ENCODE peak calls at places on chromosome 4, in six cellular contexts. One of them, this sample, is unnamed.

GRCh38 chr4:42281324-42282020 is 115.8 kb upstream of the SHISA3 start:
- DNase-seq in activated B cell treated with CpG ODN at 0.5 μM for 24 hours: no peak
- DNase-seq in brain microvascular endothelial cell: no peak
- DNase-seq in gastrocnemius medialis: no peak
- DNase-seq in fibroblast of villous mesenchyme: no peak
- DNase-seq in suprapubic skin: no peak
- DNase-seq in this sample: no peak

GRCh38 chr4:25351777-25352421 is 25.2 kb upstream of the ANAPC4 start:
- DNase-seq in activated B cell treated with CpG ODN at 0.5 μM for 24 hours: no peak
- DNase-seq in brain microvascular endothelial cell: peak
- DNase-seq in gastrocnemius medialis: no peak
- DNase-seq in fibroblast of villous mesenchyme: peak
- DNase-seq in suprapubic skin: no peak
- DNase-seq in this sample: no peak

GRCh38 chr4:102501176-102501634 is at the start of gene NFKB1:
- DNase-seq in activated B cell treated with CpG ODN at 0.5 μM for 24 hours: peak
- DNase-seq in brain microvascular endothelial cell: peak
- DNase-seq in gastrocnemius medialis: peak
- DNase-seq in fibroblast of villous mesenchyme: peak
- DNase-seq in suprapubic skin: peak
- DNase-seq in this sample: no peak

GRCh38 chr4:138182838-138183426 is 59.2 kb downstream of the SLC7A11 start:
- DNase-seq in activated B cell treated with CpG ODN at 0.5 μM for 24 hours: no peak
- DNase-seq in brain microvascular endothelial cell: peak
- DNase-seq in gastrocnemius medialis: no peak
- DNase-seq in fibroblast of villous mesenchyme: peak
- DNase-seq in suprapubic skin: no peak
- DNase-seq in this sample: no peak

GRCh38 chr4:128757712-128758111 is 51.8 kb upstream of the JADE1 start:
- DNase-seq in activated B cell treated with CpG ODN at 0.5 μM for 24 hours: no peak
- DNase-seq in brain microvascular endothelial cell: no peak
- DNase-seq in gastrocnemius medialis: peak
- DNase-seq in fibroblast of villous mesenchyme: peak
- DNase-seq in suprapubic skin: no peak
- DNase-seq in this sample: no peak

GRCh38 chr4:101304916-101305315 is 42.4 kb downstream of the PPP3CA start:
- DNase-seq in activated B cell treated with CpG ODN at 0.5 μM for 24 hours: no peak
- DNase-seq in brain microvascular endothelial cell: peak
- DNase-seq in gastrocnemius medialis: no peak
- DNase-seq in fibroblast of villous mesenchyme: peak
- DNase-seq in suprapubic skin: no peak
- DNase-seq in this sample: no peak

GRCh38 chr4:113278324-113278934 is 229.0 kb downstream of the ANK2 start:
- DNase-seq in activated B cell treated with CpG ODN at 0.5 μM for 24 hours: no peak
- DNase-seq in brain microvascular endothelial cell: peak
- DNase-seq in gastrocnemius medialis: peak
- DNase-seq in fibroblast of villous mesenchyme: peak
- DNase-seq in suprapubic skin: peak
- DNase-seq in this sample: peak

GRCh38 chr4:186932631-186933150 is 209.0 kb upstream of the FAT1 start:
- DNase-seq in activated B cell treated with CpG ODN at 0.5 μM for 24 hours: no peak
- DNase-seq in brain microvascular endothelial cell: peak
- DNase-seq in gastrocnemius medialis: no peak
- DNase-seq in fibroblast of villous mesenchyme: peak
- DNase-seq in suprapubic skin: no peak
- DNase-seq in this sample: no peak

GRCh38 chr4:136036744-136037143 is 1495.5 kb downstream of the PCDH18 start:
- DNase-seq in activated B cell treated with CpG ODN at 0.5 μM for 24 hours: no peak
- DNase-seq in brain microvascular endothelial cell: peak
- DNase-seq in gastrocnemius medialis: no peak
- DNase-seq in fibroblast of villous mesenchyme: peak
- DNase-seq in suprapubic skin: no peak
- DNase-seq in this sample: no peak

GRCh38 chr4:48343531-48343930 is 2.2 kb downstream of the SLAIN2 start:
- DNase-seq in activated B cell treated with CpG ODN at 0.5 μM for 24 hours: no peak
- DNase-seq in brain microvascular endothelial cell: no peak
- DNase-seq in gastrocnemius medialis: no peak
- DNase-seq in fibroblast of villous mesenchyme: peak
- DNase-seq in suprapubic skin: no peak
- DNase-seq in this sample: no peak

GRCh38 chr4:188246488-188246887 is 107.2 kb downstream of the TRIML1 start:
- DNase-seq in activated B cell treated with CpG ODN at 0.5 μM for 24 hours: no peak
- DNase-seq in brain microvascular endothelial cell: no peak
- DNase-seq in gastrocnemius medialis: no peak
- DNase-seq in fibroblast of villous mesenchyme: no peak
- DNase-seq in suprapubic skin: no peak
- DNase-seq in this sample: no peak

GRCh38 chr4:102828497-102828808 is 1.1 kb upstream of the UBE2D3 start:
- DNase-seq in activated B cell treated with CpG ODN at 0.5 μM for 24 hours: no peak
- DNase-seq in brain microvascular endothelial cell: no peak
- DNase-seq in gastrocnemius medialis: no peak
- DNase-seq in fibroblast of villous mesenchyme: no peak
- DNase-seq in suprapubic skin: no peak
- DNase-seq in this sample: no peak

GRCh38 chr4:125836597-125837195 is 521.9 kb downstream of the FAT4 start:
- DNase-seq in activated B cell treated with CpG ODN at 0.5 μM for 24 hours: no peak
- DNase-seq in brain microvascular endothelial cell: no peak
- DNase-seq in gastrocnemius medialis: no peak
- DNase-seq in fibroblast of villous mesenchyme: no peak
- DNase-seq in suprapubic skin: no peak
- DNase-seq in this sample: no peak

GRCh38 chr4:168848112-168848511 is 161.9 kb downstream of the CBR4 start:
- DNase-seq in activated B cell treated with CpG ODN at 0.5 μM for 24 hours: no peak
- DNase-seq in brain microvascular endothelial cell: no peak
- DNase-seq in gastrocnemius medialis: no peak
- DNase-seq in fibroblast of villous mesenchyme: peak
- DNase-seq in suprapubic skin: no peak
- DNase-seq in this sample: no peak

GRCh38 chr4:55439023-55439422 is 43.3 kb downstream of the TMEM165 start:
- DNase-seq in activated B cell treated with CpG ODN at 0.5 μM for 24 hours: no peak
- DNase-seq in brain microvascular endothelial cell: no peak
- DNase-seq in gastrocnemius medialis: no peak
- DNase-seq in fibroblast of villous mesenchyme: no peak
- DNase-seq in suprapubic skin: no peak
- DNase-seq in this sample: no peak

GRCh38 chr4:173651651-173652282 is 121.7 kb upstream of the HAND2 start:
- DNase-seq in activated B cell treated with CpG ODN at 0.5 μM for 24 hours: no peak
- DNase-seq in brain microvascular endothelial cell: no peak
- DNase-seq in gastrocnemius medialis: no peak
- DNase-seq in fibroblast of villous mesenchyme: no peak
- DNase-seq in suprapubic skin: no peak
- DNase-seq in this sample: no peak

GRCh38 chr4:72567821-72568620 is 1.0 kb downstream of the ADAMTS3 start:
- DNase-seq in activated B cell treated with CpG ODN at 0.5 μM for 24 hours: no peak
- DNase-seq in brain microvascular endothelial cell: peak
- DNase-seq in gastrocnemius medialis: peak
- DNase-seq in fibroblast of villous mesenchyme: peak
- DNase-seq in suprapubic skin: peak
- DNase-seq in this sample: peak

GRCh38 chr4:10095296-10095991 is 21.2 kb downstream of the WDR1 start:
- DNase-seq in activated B cell treated with CpG ODN at 0.5 μM for 24 hours: no peak
- DNase-seq in brain microvascular endothelial cell: no peak
- DNase-seq in gastrocnemius medialis: no peak
- DNase-seq in fibroblast of villous mesenchyme: no peak
- DNase-seq in suprapubic skin: no peak
- DNase-seq in this sample: no peak

GRCh38 chr4:77072195-77072753 is 3.5 kb downstream of the CCNI start:
- DNase-seq in activated B cell treated with CpG ODN at 0.5 μM for 24 hours: no peak
- DNase-seq in brain microvascular endothelial cell: no peak
- DNase-seq in gastrocnemius medialis: no peak
- DNase-seq in fibroblast of villous mesenchyme: no peak
- DNase-seq in suprapubic skin: no peak
- DNase-seq in this sample: no peak

GRCh38 chr4:3452376-3452775 is 10.6 kb downstream of the HGFAC start:
- DNase-seq in activated B cell treated with CpG ODN at 0.5 μM for 24 hours: no peak
- DNase-seq in brain microvascular endothelial cell: no peak
- DNase-seq in gastrocnemius medialis: no peak
- DNase-seq in fibroblast of villous mesenchyme: peak
- DNase-seq in suprapubic skin: no peak
- DNase-seq in this sample: no peak

GRCh38 chr4:115972967-115973366 is 859.5 kb upstream of the NDST4 start:
- DNase-seq in activated B cell treated with CpG ODN at 0.5 μM for 24 hours: no peak
- DNase-seq in brain microvascular endothelial cell: no peak
- DNase-seq in gastrocnemius medialis: no peak
- DNase-seq in fibroblast of villous mesenchyme: no peak
- DNase-seq in suprapubic skin: no peak
- DNase-seq in this sample: no peak

DNA sequence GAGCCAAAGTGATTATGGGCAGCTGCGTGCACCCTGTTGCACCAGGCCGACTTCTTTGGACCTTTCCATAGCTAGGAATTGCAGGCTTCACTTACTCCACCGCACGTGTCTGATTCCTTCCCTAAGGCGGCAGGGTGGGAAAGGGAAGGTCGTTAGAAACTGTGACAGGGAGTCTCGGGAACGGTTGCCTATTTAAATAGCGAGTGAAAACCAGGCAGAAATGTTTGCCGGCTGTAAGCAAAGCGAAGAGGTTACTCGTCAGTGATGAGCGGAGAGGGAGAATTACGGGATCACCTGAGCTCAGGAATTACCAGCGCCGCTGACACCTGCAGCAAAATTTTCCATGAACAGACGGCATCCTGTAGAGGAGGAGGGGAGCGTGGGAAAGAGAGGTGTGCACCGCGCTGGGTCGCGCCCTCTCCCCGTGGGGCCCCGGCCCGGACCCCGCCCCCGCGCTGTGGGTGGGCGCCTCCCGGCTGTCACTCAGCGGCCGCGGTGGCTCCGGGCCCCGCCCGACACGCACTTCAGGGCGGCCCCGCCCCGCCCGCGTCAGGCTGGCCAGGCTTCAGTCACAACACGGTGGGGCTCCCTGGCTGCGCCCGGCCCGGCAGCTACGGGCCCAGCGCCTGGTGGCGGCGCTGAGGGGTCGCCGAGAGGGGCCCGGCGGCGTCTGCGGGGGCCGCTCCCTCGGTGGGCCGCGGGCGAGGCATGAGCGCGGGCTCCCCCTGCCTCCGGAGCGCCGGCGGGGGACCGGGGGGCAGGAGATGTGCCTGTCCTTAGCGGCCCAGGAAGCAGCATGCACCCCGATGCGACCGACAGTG is at the start of gene SNX25:
- DNase-seq in activated B cell treated with CpG ODN at 0.5 μM for 24 hours: peak
- DNase-seq in brain microvascular endothelial cell: peak
- DNase-seq in gastrocnemius medialis: peak
- DNase-seq in fibroblast of villous mesenchyme: peak
- DNase-seq in suprapubic skin: peak
- DNase-seq in this sample: peak
- TF ChIP-seq CTCF in activated B cell treated with CpG ODN at 0.5 μM for 24 hours: no peak
- TF ChIP-seq CTCF in brain microvascular endothelial cell: no peak
- TF ChIP-seq CTCF in gastrocnemius medialis: no peak
- TF ChIP-seq CTCF in fibroblast of villous mesenchyme: no peak
- TF ChIP-seq CTCF in suprapubic skin: no peak
- TF ChIP-seq CTCF in this sample: peak

DNA sequence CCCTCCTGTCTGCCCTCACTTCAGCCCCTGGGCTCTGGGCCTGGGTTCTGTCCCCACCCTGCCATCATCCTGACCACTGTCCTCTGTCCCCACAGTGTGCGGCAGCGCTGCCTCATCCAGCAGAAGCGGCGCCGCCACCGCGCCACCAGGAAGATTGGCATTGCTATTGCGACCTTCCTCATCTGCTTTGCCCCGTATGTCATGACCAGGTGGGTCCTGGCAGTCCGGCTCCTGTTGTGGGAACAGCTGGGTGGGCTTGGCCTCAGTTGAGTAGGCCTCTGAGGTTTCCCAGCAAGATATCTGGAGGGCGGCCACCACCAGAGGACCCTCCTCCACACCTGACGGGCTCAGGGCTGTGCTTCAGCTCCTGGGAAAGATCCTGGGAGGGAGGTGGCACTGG is 2.2 kb downstream of the GPR78 start:
- DNase-seq in activated B cell treated with CpG ODN at 0.5 μM for 24 hours: no peak
- DNase-seq in brain microvascular endothelial cell: no peak
- DNase-seq in gastrocnemius medialis: no peak
- DNase-seq in fibroblast of villous mesenchyme: no peak
- DNase-seq in suprapubic skin: no peak
- DNase-seq in this sample: no peak
- TF ChIP-seq CTCF in activated B cell treated with CpG ODN at 0.5 μM for 24 hours: no peak
- TF ChIP-seq CTCF in brain microvascular endothelial cell: no peak
- TF ChIP-seq CTCF in gastrocnemius medialis: no peak
- TF ChIP-seq CTCF in fibroblast of villous mesenchyme: no peak
- TF ChIP-seq CTCF in suprapubic skin: no peak
- TF ChIP-seq CTCF in this sample: no peak

DNA sequence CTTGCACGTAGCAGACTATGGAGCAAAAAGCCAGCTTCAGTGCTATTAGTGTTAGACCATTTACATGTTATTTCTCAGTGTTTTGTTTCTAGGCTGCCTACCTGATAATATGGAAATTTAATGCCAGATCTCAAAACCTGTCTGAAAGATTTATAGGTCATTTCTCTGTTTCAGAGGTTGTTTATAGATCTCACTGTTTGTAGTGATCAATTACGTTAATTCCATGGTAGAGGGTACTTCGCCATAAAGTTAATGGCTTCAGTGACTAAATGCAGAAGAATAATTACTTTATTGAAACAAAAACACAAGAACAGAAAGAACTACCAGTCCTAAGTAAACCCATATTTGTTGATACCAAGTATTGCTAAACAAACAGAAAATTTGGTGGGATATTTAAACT is 420.8 kb downstream of the ARHGAP24 start:
- DNase-seq in activated B cell treated with CpG ODN at 0.5 μM for 24 hours: no peak
- DNase-seq in brain microvascular endothelial cell: no peak
- DNase-seq in gastrocnemius medialis: no peak
- DNase-seq in fibroblast of villous mesenchyme: no peak
- DNase-seq in suprapubic skin: no peak
- DNase-seq in this sample: no peak
- TF ChIP-seq CTCF in activated B cell treated with CpG ODN at 0.5 μM for 24 hours: no peak
- TF ChIP-seq CTCF in brain microvascular endothelial cell: no peak
- TF ChIP-seq CTCF in gastrocnemius medialis: no peak
- TF ChIP-seq CTCF in fibroblast of villous mesenchyme: no peak
- TF ChIP-seq CTCF in suprapubic skin: no peak
- TF ChIP-seq CTCF in this sample: no peak

GRCh38 chr4:83964996-83965541 is 429.2 kb downstream of the GPAT3 start:
- DNase-seq in activated B cell treated with CpG ODN at 0.5 μM for 24 hours: no peak
- DNase-seq in brain microvascular endothelial cell: peak
- DNase-seq in gastrocnemius medialis: no peak
- DNase-seq in fibroblast of villous mesenchyme: peak
- DNase-seq in suprapubic skin: no peak
- DNase-seq in this sample: no peak

GRCh38 chr4:83962492-83962891 is 426.6 kb downstream of the GPAT3 start:
- DNase-seq in activated B cell treated with CpG ODN at 0.5 μM for 24 hours: no peak
- DNase-seq in brain microvascular endothelial cell: no peak
- DNase-seq in gastrocnemius medialis: no peak
- DNase-seq in fibroblast of villous mesenchyme: no peak
- DNase-seq in suprapubic skin: no peak
- DNase-seq in this sample: no peak

GRCh38 chr4:83959160-83959559 is 423.3 kb downstream of the GPAT3 start:
- DNase-seq in activated B cell treated with CpG ODN at 0.5 μM for 24 hours: no peak
- DNase-seq in brain microvascular endothelial cell: no peak
- DNase-seq in gastrocnemius medialis: no peak
- DNase-seq in fibroblast of villous mesenchyme: no peak
- DNase-seq in suprapubic skin: no peak
- DNase-seq in this sample: no peak

DNA sequence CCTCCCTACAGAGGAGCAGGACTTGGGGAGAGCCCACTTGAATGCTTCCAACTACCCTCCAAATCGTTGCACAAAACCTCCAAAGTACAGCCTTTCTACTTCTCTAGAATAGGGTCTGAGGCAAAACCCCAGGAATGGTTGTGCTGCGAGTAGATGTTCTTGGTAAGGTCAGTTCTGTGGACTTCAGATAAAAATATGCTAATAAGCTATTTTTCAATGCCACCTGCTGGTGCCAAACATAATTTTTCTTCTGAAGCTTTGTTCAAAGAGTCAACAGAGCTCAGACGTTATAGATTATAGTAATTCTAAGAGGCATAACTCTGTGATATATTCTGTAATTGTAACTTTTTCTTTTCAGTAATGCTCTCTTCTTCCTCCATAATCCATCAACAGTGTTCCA is 425.7 kb downstream of the GPAT3 start:
- DNase-seq in activated B cell treated with CpG ODN at 0.5 μM for 24 hours: no peak
- DNase-seq in brain microvascular endothelial cell: peak
- DNase-seq in gastrocnemius medialis: no peak
- DNase-seq in fibroblast of villous mesenchyme: no peak
- DNase-seq in suprapubic skin: no peak
- DNase-seq in this sample: no peak
- TF ChIP-seq CTCF in activated B cell treated with CpG ODN at 0.5 μM for 24 hours: no peak
- TF ChIP-seq CTCF in brain microvascular endothelial cell: peak
- TF ChIP-seq CTCF in gastrocnemius medialis: no peak
- TF ChIP-seq CTCF in fibroblast of villous mesenchyme: peak
- TF ChIP-seq CTCF in suprapubic skin: no peak
- TF ChIP-seq CTCF in this sample: no peak

This sample was measured in progenitor cell of endocrine pancreas.